ENCODE peak calls at places on chromosomes 6 and 20, in eight cellular contexts. One of them, this sample, is unnamed.

GRCh38 chr6:154410619-154411044 is 54.0 kb upstream of the IPCEF1 start:
- DNase-seq in heart left ventricle: peak; percentile 53
- DNase-seq in fibroblast of lung: peak; percentile 99
- DNase-seq in mammary epithelial cell: peak; percentile 86
- DNase-seq in lower lobe of right lung: no peak
- DNase-seq in adrenal gland: peak; percentile 50
- DNase-seq in BE2C: no peak
- DNase-seq in PC-9: peak; percentile 54
- DNase-seq in this sample: peak; percentile 40

GRCh38 chr6:135858941-135859340 is 7.4 kb downstream of the PDE7B start:
- DNase-seq in heart left ventricle: no peak
- DNase-seq in fibroblast of lung: no peak
- DNase-seq in mammary epithelial cell: no peak
- DNase-seq in lower lobe of right lung: no peak
- DNase-seq in adrenal gland: no peak
- DNase-seq in BE2C: no peak
- DNase-seq in PC-9: no peak
- DNase-seq in this sample: no peak

GRCh38 chr6:152463183-152463582 is 174.0 kb downstream of the SYNE1 start:
- DNase-seq in heart left ventricle: no peak
- DNase-seq in fibroblast of lung: no peak
- DNase-seq in mammary epithelial cell: no peak
- DNase-seq in lower lobe of right lung: no peak
- DNase-seq in adrenal gland: no peak
- DNase-seq in BE2C: no peak
- DNase-seq in PC-9: no peak
- DNase-seq in this sample: no peak

GRCh38 chr20:6708010-6708409 is 59.5 kb upstream of the BMP2 start:
- DNase-seq in heart left ventricle: peak; percentile 43
- DNase-seq in fibroblast of lung: peak; percentile 89
- DNase-seq in mammary epithelial cell: peak; percentile 84
- DNase-seq in lower lobe of right lung: peak; percentile 82
- DNase-seq in adrenal gland: peak; percentile 18
- DNase-seq in BE2C: no peak
- DNase-seq in PC-9: no peak
- DNase-seq in this sample: no peak

GRCh38 chr6:143642403-143642802 is 35.4 kb upstream of the PHACTR2 start:
- DNase-seq in heart left ventricle: no peak
- DNase-seq in fibroblast of lung: no peak
- DNase-seq in mammary epithelial cell: no peak
- DNase-seq in lower lobe of right lung: no peak
- DNase-seq in adrenal gland: no peak
- DNase-seq in BE2C: no peak
- DNase-seq in PC-9: no peak
- DNase-seq in this sample: no peak

GRCh38 chr20:44861547-44862006 is 23.9 kb upstream of the YWHAB start:
- DNase-seq in heart left ventricle: no peak
- DNase-seq in fibroblast of lung: peak; percentile 75
- DNase-seq in mammary epithelial cell: peak; percentile 20
- DNase-seq in lower lobe of right lung: no peak
- DNase-seq in adrenal gland: peak; percentile 47
- DNase-seq in BE2C: no peak
- DNase-seq in PC-9: no peak
- DNase-seq in this sample: peak; percentile 75

GRCh38 chr6:152746172-152746553 is 4.4 kb upstream of the VIP start:
- DNase-seq in heart left ventricle: no peak
- DNase-seq in fibroblast of lung: peak; percentile 58
- DNase-seq in mammary epithelial cell: peak; percentile 75
- DNase-seq in lower lobe of right lung: no peak
- DNase-seq in adrenal gland: no peak
- DNase-seq in BE2C: no peak
- DNase-seq in PC-9: no peak
- DNase-seq in this sample: no peak

GRCh38 chr6:149453597-149454340 is 31.0 kb downstream of the ZC3H12D start:
- DNase-seq in heart left ventricle: no peak
- DNase-seq in fibroblast of lung: no peak
- DNase-seq in mammary epithelial cell: no peak
- DNase-seq in lower lobe of right lung: no peak
- DNase-seq in adrenal gland: no peak
- DNase-seq in BE2C: no peak
- DNase-seq in PC-9: peak; percentile 52
- DNase-seq in this sample: no peak

GRCh38 chr6:106894978-106895702 is 79.4 kb downstream of the CD24 start:
- DNase-seq in heart left ventricle: no peak
- DNase-seq in fibroblast of lung: peak; percentile 33
- DNase-seq in mammary epithelial cell: peak; percentile 78
- DNase-seq in lower lobe of right lung: no peak
- DNase-seq in adrenal gland: no peak
- DNase-seq in BE2C: no peak
- DNase-seq in PC-9: no peak
- DNase-seq in this sample: no peak

GRCh38 chr6:150142657-150143501 is at the start of gene PPP1R14C:
- DNase-seq in heart left ventricle: peak; percentile 48
- DNase-seq in fibroblast of lung: peak; percentile 51
- DNase-seq in mammary epithelial cell: peak; percentile 84
- DNase-seq in lower lobe of right lung: peak; percentile 74
- DNase-seq in adrenal gland: no peak
- DNase-seq in BE2C: no peak
- DNase-seq in PC-9: peak; percentile 59
- DNase-seq in this sample: no peak

GRCh38 chr20:38806855-38807655 is 1.6 kb downstream of the PPP1R16B start:
- DNase-seq in heart left ventricle: no peak
- DNase-seq in fibroblast of lung: no peak
- DNase-seq in mammary epithelial cell: no peak
- DNase-seq in lower lobe of right lung: no peak
- DNase-seq in adrenal gland: no peak
- DNase-seq in BE2C: peak; percentile 33
- DNase-seq in PC-9: no peak
- DNase-seq in this sample: no peak

GRCh38 chr6:150599199-150600002 is at the start of gene PLEKHG1:
- DNase-seq in heart left ventricle: peak; percentile 84
- DNase-seq in fibroblast of lung: peak; percentile 64
- DNase-seq in mammary epithelial cell: peak; percentile 77
- DNase-seq in lower lobe of right lung: peak; percentile 85
- DNase-seq in adrenal gland: peak; percentile 52
- DNase-seq in BE2C: peak; percentile 22
- DNase-seq in PC-9: peak; percentile 65
- DNase-seq in this sample: no peak

GRCh38 chr6:1336246-1336843 is 24.4 kb downstream of the FOXQ1 start:
- DNase-seq in heart left ventricle: no peak
- DNase-seq in fibroblast of lung: no peak
- DNase-seq in mammary epithelial cell: peak; percentile 83
- DNase-seq in lower lobe of right lung: no peak
- DNase-seq in adrenal gland: no peak
- DNase-seq in BE2C: no peak
- DNase-seq in PC-9: peak; percentile 81
- DNase-seq in this sample: no peak

GRCh38 chr6:134177236-134177635 is 124.8 kb upstream of the SLC2A12 start:
- DNase-seq in heart left ventricle: no peak
- DNase-seq in fibroblast of lung: no peak
- DNase-seq in mammary epithelial cell: no peak
- DNase-seq in lower lobe of right lung: no peak
- DNase-seq in adrenal gland: no peak
- DNase-seq in BE2C: no peak
- DNase-seq in PC-9: no peak
- DNase-seq in this sample: no peak

GRCh38 chr6:159577564-159577963 is 115.5 kb downstream of the SOD2 start:
- DNase-seq in heart left ventricle: no peak
- DNase-seq in fibroblast of lung: peak; percentile 90
- DNase-seq in mammary epithelial cell: peak; percentile 91
- DNase-seq in lower lobe of right lung: no peak
- DNase-seq in adrenal gland: no peak
- DNase-seq in BE2C: no peak
- DNase-seq in PC-9: no peak
- DNase-seq in this sample: no peak

GRCh38 chr6:3738381-3739131 is 13.0 kb downstream of the PXDC1 start:
- DNase-seq in heart left ventricle: no peak
- DNase-seq in fibroblast of lung: no peak
- DNase-seq in mammary epithelial cell: no peak
- DNase-seq in lower lobe of right lung: no peak
- DNase-seq in adrenal gland: no peak
- DNase-seq in BE2C: no peak
- DNase-seq in PC-9: no peak
- DNase-seq in this sample: no peak

GRCh38 chr6:90730191-90730673 is 143.4 kb upstream of the MAP3K7 start:
- DNase-seq in heart left ventricle: no peak
- DNase-seq in fibroblast of lung: no peak
- DNase-seq in mammary epithelial cell: peak; percentile 59
- DNase-seq in lower lobe of right lung: no peak
- DNase-seq in adrenal gland: no peak
- DNase-seq in BE2C: no peak
- DNase-seq in PC-9: no peak
- DNase-seq in this sample: no peak

GRCh38 chr6:17585766-17586502 is 14.2 kb upstream of the FAM8A1 start:
- DNase-seq in heart left ventricle: no peak
- DNase-seq in fibroblast of lung: peak; percentile 8
- DNase-seq in mammary epithelial cell: peak; percentile 27
- DNase-seq in lower lobe of right lung: peak; percentile 63
- DNase-seq in adrenal gland: no peak
- DNase-seq in BE2C: no peak
- DNase-seq in PC-9: no peak
- DNase-seq in this sample: no peak

GRCh38 chr20:62646851-62647520 is 4.7 kb downstream of the SLCO4A1 start:
- DNase-seq in heart left ventricle: no peak
- DNase-seq in fibroblast of lung: no peak
- DNase-seq in mammary epithelial cell: no peak
- DNase-seq in lower lobe of right lung: no peak
- DNase-seq in adrenal gland: no peak
- DNase-seq in BE2C: no peak
- DNase-seq in PC-9: peak; percentile 41
- DNase-seq in this sample: no peak

GRCh38 chr20:62650551-62651284 is 8.4 kb downstream of the SLCO4A1 start:
- DNase-seq in heart left ventricle: no peak
- DNase-seq in fibroblast of lung: no peak
- DNase-seq in mammary epithelial cell: no peak
- DNase-seq in lower lobe of right lung: no peak
- DNase-seq in adrenal gland: no peak
- DNase-seq in BE2C: no peak
- DNase-seq in PC-9: no peak
- DNase-seq in this sample: no peak

GRCh38 chr20:62648318-62648995 is 6.2 kb downstream of the SLCO4A1 start:
- DNase-seq in heart left ventricle: no peak
- DNase-seq in fibroblast of lung: no peak
- DNase-seq in mammary epithelial cell: no peak
- DNase-seq in lower lobe of right lung: no peak
- DNase-seq in adrenal gland: no peak
- DNase-seq in BE2C: no peak
- DNase-seq in PC-9: no peak
- DNase-seq in this sample: no peak

GRCh38 chr20:62647521-62648317 is 5.4 kb downstream of the SLCO4A1 start:
- DNase-seq in heart left ventricle: no peak
- DNase-seq in fibroblast of lung: no peak
- DNase-seq in mammary epithelial cell: no peak
- DNase-seq in lower lobe of right lung: no peak
- DNase-seq in adrenal gland: peak; percentile 63
- DNase-seq in BE2C: peak; percentile 54
- DNase-seq in PC-9: no peak
- DNase-seq in this sample: no peak

DNA sequence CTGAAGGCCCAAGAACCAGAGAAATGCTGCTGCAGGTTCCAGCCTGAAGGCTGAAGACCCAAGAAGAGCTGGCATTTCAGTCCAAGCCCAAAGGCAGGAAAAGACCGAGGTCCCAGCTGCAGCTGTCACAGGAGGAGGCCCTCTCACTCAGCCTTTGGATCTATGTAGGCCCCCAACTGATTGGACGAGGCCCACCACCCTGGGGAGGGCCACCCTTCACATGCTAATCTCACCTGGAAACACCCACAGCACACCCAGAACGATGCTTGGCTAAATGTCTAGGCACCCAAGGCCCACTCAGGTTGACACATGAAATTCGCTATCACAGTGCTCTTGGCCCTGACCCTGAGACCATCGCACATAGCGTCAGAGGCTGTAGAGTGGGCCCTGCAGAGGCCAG is 6.8 kb downstream of the SLCO4A1 start:
- DNase-seq in heart left ventricle: no peak
- DNase-seq in fibroblast of lung: no peak
- DNase-seq in mammary epithelial cell: no peak
- DNase-seq in lower lobe of right lung: no peak
- DNase-seq in adrenal gland: no peak
- DNase-seq in BE2C: no peak
- DNase-seq in PC-9: no peak
- DNase-seq in this sample: no peak
- H3K4me1 ChIP-seq in heart left ventricle: peaks cover 8% of the 10 kb centered on the region
- H3K4me1 ChIP-seq in fibroblast of lung: peaks cover 13% of the 10 kb centered on the region
- H3K4me1 ChIP-seq in mammary epithelial cell: peaks cover 17% of the 10 kb centered on the region
- H3K4me1 ChIP-seq in lower lobe of right lung: peaks cover 78% of the 10 kb centered on the region
- H3K4me1 ChIP-seq in adrenal gland: peaks cover 40% of the 10 kb centered on the region
- H3K4me1 ChIP-seq in BE2C: peaks cover 43% of the 10 kb centered on the region
- H3K4me1 ChIP-seq in PC-9: peaks cover 67% of the 10 kb centered on the region
- H3K4me1 ChIP-seq in this sample: peaks cover 10% of the 10 kb centered on the region

DNA sequence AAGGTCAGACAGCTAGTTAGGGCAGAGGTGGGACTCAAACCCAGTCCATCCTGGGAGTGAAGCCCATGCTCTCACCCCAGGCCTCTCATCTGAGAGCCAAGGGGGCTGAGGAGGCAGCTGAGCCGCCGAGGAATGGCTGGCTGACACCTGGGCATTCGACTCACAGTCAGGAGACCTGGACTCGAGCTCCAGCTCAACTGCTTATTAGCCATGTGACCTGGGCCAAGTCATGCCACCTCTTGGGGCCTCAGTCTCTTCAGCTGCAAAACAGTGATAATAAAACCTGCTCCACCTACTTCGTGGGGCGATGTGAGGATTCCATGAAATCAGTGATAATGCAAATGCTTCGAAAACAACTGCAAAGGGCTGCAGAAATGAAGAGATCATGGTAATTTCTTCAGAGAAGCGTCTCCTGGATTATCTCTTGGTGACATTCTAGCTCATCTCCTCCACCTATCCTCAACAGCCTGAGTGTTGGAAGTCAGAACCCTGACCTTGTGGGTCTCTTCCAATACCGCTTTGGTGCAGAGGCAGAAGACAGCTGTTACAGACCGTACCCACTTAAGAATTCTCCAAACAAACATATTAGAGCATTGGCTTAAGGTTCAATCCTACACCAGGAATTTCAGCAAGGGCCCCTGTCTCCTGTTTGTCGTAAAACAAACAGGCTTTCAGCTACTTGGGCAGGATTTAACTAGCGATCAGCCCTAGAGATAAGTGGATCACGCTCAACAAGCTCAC is 60.1 kb upstream of the PIM1 start:
- DNase-seq in heart left ventricle: no peak
- DNase-seq in fibroblast of lung: no peak
- DNase-seq in mammary epithelial cell: no peak
- DNase-seq in lower lobe of right lung: no peak
- DNase-seq in adrenal gland: no peak
- DNase-seq in BE2C: no peak
- DNase-seq in PC-9: no peak
- DNase-seq in this sample: no peak
- H3K4me3 ChIP-seq in heart left ventricle: no peak overlapping the region
- H3K4me3 ChIP-seq in fibroblast of lung: no peak overlapping the region
- H3K4me3 ChIP-seq in mammary epithelial cell: no peak overlapping the region
- H3K4me3 ChIP-seq in lower lobe of right lung: no peak overlapping the region
- H3K4me3 ChIP-seq in adrenal gland: no peak overlapping the region
- H3K4me3 ChIP-seq in BE2C: no peak overlapping the region
- H3K4me3 ChIP-seq in PC-9: no peak overlapping the region
- H3K4me3 ChIP-seq in this sample: no peak overlapping the region

GRCh38 chr20:47304287-47304686 is 52.2 kb downstream of the ZMYND8 start:
- DNase-seq in heart left ventricle: no peak
- DNase-seq in fibroblast of lung: no peak
- DNase-seq in mammary epithelial cell: no peak
- DNase-seq in lower lobe of right lung: no peak
- DNase-seq in adrenal gland: no peak
- DNase-seq in BE2C: no peak
- DNase-seq in PC-9: no peak
- DNase-seq in this sample: no peak
- TF ChIP-seq CTCF in heart left ventricle: no peak
- TF ChIP-seq CTCF in fibroblast of lung: peak; percentile 28
- TF ChIP-seq CTCF in mammary epithelial cell: peak; percentile 8
- TF ChIP-seq CTCF in lower lobe of right lung: no peak
- TF ChIP-seq CTCF in adrenal gland: peak; percentile 32
- TF ChIP-seq CTCF in BE2C: peak; percentile 5
- TF ChIP-seq CTCF in PC-9: no peak
- TF ChIP-seq CTCF in this sample: peak; percentile 23

GRCh38 chr20:21510995-21511394 is 2.9 kb downstream of the NKX2-2 start:
- DNase-seq in heart left ventricle: no peak
- DNase-seq in fibroblast of lung: no peak
- DNase-seq in mammary epithelial cell: no peak
- DNase-seq in lower lobe of right lung: no peak
- DNase-seq in adrenal gland: no peak
- DNase-seq in BE2C: no peak
- DNase-seq in PC-9: no peak
- DNase-seq in this sample: no peak
- H3K4me1 ChIP-seq in heart left ventricle: no peaks in the 10 kb centered on the region
- H3K4me1 ChIP-seq in fibroblast of lung: no peaks in the 10 kb centered on the region
- H3K4me1 ChIP-seq in mammary epithelial cell: peaks cover 16% of the 10 kb centered on the region
- H3K4me1 ChIP-seq in lower lobe of right lung: peaks cover 61% of the 10 kb centered on the region
- H3K4me1 ChIP-seq in adrenal gland: peaks cover 38% of the 10 kb centered on the region
- H3K4me1 ChIP-seq in BE2C: no peaks in the 10 kb centered on the region
- H3K4me1 ChIP-seq in PC-9: no peaks in the 10 kb centered on the region
- H3K4me1 ChIP-seq in this sample: peaks cover 63% of the 10 kb centered on the region